ENCODE peak calls at places on chromosome X, in five cellular contexts. Q is GM13977, Z is Right ventricle myocardium inferior, N is ecto neural progenitor cell, L is occipital lobe. S is an unnamed sample.

GRCh38 chrX:153319295-153319694 is 2.3 kb downstream of the PNMA6F start:
- DNase-seq in Q (no peak), L (no peak), Z (no peak), N (no peak), S (no peak)

GRCh38 chrX:13864264-13864663 is 47.4 kb upstream of the GPM6B start:
- DNase-seq in Q (no peak), L (no peak), N (no peak), Z (no peak), S (no peak)

GRCh38 chrX:119218198-119218597 is 17.9 kb upstream of the PGRMC1 start:
- DNase-seq in Q (no peak), L (no peak), N (no peak), Z (no peak), S (no peak)

GRCh38 chrX:101619336-101619735 is 1.5 kb upstream of the ARMCX6 start:
- DNase-seq in L (no peak), Z (no peak), N (no peak), Q (no peak), S (no peak)

GRCh38 chrX:1134976-1135375 is 77.5 kb downstream of the CRLF2 start:
- DNase-seq in Z (no peak), N (peak), Q (no peak), L (no peak), S (no peak)

GRCh38 chrX:149006235-149006634 is 498.9 kb downstream of the IDS start:
- DNase-seq in Q (no peak), N (no peak), Z (no peak), L (no peak), S (no peak)

GRCh38 chrX:155966876-155967275 is 30.6 kb upstream of the IL9R start:
- DNase-seq in Q (peak), Z (no peak), L (no peak), N (peak), S (peak)

GRCh38 chrX:5586726-5587125 is 641.9 kb downstream of the NLGN4X start:
- DNase-seq in N (no peak), L (no peak), Q (no peak), Z (no peak), S (no peak)

GRCh38 chrX:134634691-134635090 is 23.6 kb downstream of the PLAC1 start:
- DNase-seq in N (no peak), L (no peak), Z (no peak), Q (no peak), S (no peak)

GRCh38 chrX:137032378-137032694 is 1.5 kb downstream of the GPR101 start:
- DNase-seq in N (no peak), Q (no peak), Z (no peak), L (no peak), S (no peak)

GRCh38 chrX:109858602-109859341 is 125.7 kb upstream of the ACSL4 start:
- DNase-seq in N (no peak), Q (no peak), L (no peak), Z (no peak), S (no peak)

GRCh38 chrX:149939271-149940014 is 1.2 kb upstream of the EOLA2 start:
- DNase-seq in Q (peak), L (peak), N (peak), Z (peak), S (peak)

GRCh38 chrX:1582686-1583437 is 8.5 kb upstream of the AKAP17A start:
- DNase-seq in N (no peak), L (no peak), Z (no peak), Q (peak), S (peak)

GRCh38 chrX:130874751-130875150 is 28.3 kb downstream of the ENOX2 start:
- DNase-seq in Z (no peak), N (no peak), Q (no peak), L (no peak), S (no peak)

GRCh38 chrX:123087326-123087725 is 96.8 kb upstream of the GRIA3 start:
- DNase-seq in L (no peak), N (no peak), Z (no peak), Q (no peak), S (no peak)

GRCh38 chrX:46649421-46650260 is 76.1 kb downstream of the CHST7 start:
- DNase-seq in N (no peak), Q (no peak), Z (peak), L (no peak), S (no peak)

GRCh38 chrX:34656842-34657780 is at the start of gene TMEM47:
- DNase-seq in N (peak), Z (peak), L (peak), Q (peak), S (no peak)

GRCh38 chrX:11244641-11245040 is 48.6 kb upstream of the AMELX start:
- DNase-seq in L (no peak), N (no peak), Q (no peak), Z (no peak), S (no peak)

GRCh38 chrX:10617186-10617963 is 3.0 kb downstream of the MID1 start:
- DNase-seq in Z (no peak), N (no peak), L (no peak), Q (no peak), S (no peak)

GRCh38 chrX:120560405-120560841 is 339 bp downstream of the CUL4B start:
- DNase-seq in Z (no peak), Q (no peak), N (peak), L (peak), S (peak)

GRCh38 chrX:44828008-44828605 is 15.7 kb upstream of the DUSP21 start:
- DNase-seq in Q (no peak), L (no peak), Z (no peak), N (no peak), S (no peak)

GRCh38 chrX:97132654-97133415 is 249.1 kb downstream of the RPA4 start:
- DNase-seq in L (no peak), N (no peak), Q (peak), Z (no peak), S (no peak)

GRCh38 chrX:134949271-134949670 is 41.5 kb upstream of the SMIM10 start:
- DNase-seq in Q (no peak), Z (no peak), N (no peak), L (no peak), S (no peak)

GRCh38 chrX:152639426-152639825 is 1.7 kb downstream of the GABRQ start:
- DNase-seq in N (no peak), Q (no peak), Z (no peak), L (no peak), S (no peak)

GRCh38 chrX:111352424-111352823 is 59.6 kb downstream of the DCX start:
- DNase-seq in Z (peak), Q (no peak), L (no peak), N (no peak), S (no peak)

GRCh38 chrX:114997779-114998178 is 19.6 kb downstream of the IL13RA2 start:
- DNase-seq in Z (no peak), Q (no peak), N (no peak), L (no peak), S (no peak)

GRCh38 chrX:45142185-45142584 is 58.5 kb downstream of the DIPK2B start:
- DNase-seq in L (no peak), N (no peak), Z (no peak), Q (no peak), S (no peak)

GRCh38 chrX:22666441-22666840 is 333.3 kb upstream of the DDX53 start:
- DNase-seq in L (no peak), Q (no peak), N (no peak), Z (no peak), S (no peak)

GRCh38 chrX:29652484-29652883 is 562.9 kb upstream of the MAGEB2 start:
- DNase-seq in Q (no peak), L (no peak), Z (no peak), N (no peak), S (no peak)

GRCh38 chrX:94418065-94418464 is 744.1 kb downstream of the FAM133A start:
- DNase-seq in Q (no peak), L (no peak), N (no peak), Z (no peak), S (no peak)